ENCODE peak calls at places on chromosomes 3 and 15, in four cellular contexts. D, H, L and X are unnamed samples. For H3K4me1 and H3K9me3, the result is how much of the 10 kb centered on the place peaks cover.

GRCh38 chr3:186060222-186060621 is 48.7 kb downstream of the ETV5 start:
- DNase-seq in D (no peak), H (no peak), L (no peak), X (no peak)

GRCh38 chr3:108599677-108600409 is 10.3 kb downstream of the DZIP3 start:
- DNase-seq in L (no peak), D (no peak), H (no peak), X (no peak)

GRCh38 chr3:138945646-138946553 is 1.0 kb downstream of the FOXL2 start:
- DNase-seq in H (no peak), L (peak), D (peak), X (no peak)

GRCh38 chr3:171317133-171317532 is 143.1 kb downstream of the TNIK start:
- DNase-seq in L (no peak), D (no peak), H (no peak), X (no peak)

GRCh38 chr15:84604804-84605203 is 4.0 kb downstream of the ZSCAN2 start:
- DNase-seq in L (no peak), D (peak), H (no peak), X (no peak)

GRCh38 chr3:123134671-123135070 is 67.1 kb upstream of the SEC22A start:
- DNase-seq in H (no peak), D (no peak), L (no peak), X (no peak)

GRCh38 chr15:20358781-20359414 is 182.7 kb downstream of the GOLGA6L6 start:
- DNase-seq in H (no peak), D (no peak), L (no peak), X (no peak)

GRCh38 chr3:177525987-177526712 is 328.9 kb upstream of the TBL1XR1 start:
- DNase-seq in D (no peak), L (no peak), H (peak), X (no peak)

GRCh38 chr3:139044366-139045210 is at the start of gene PRR23C:
- DNase-seq in H (no peak), D (no peak), L (no peak), X (no peak)

GRCh38 chr3:98623572-98624280 is 30.3 kb upstream of the CPOX start:
- DNase-seq in L (no peak), D (no peak), H (no peak), X (no peak)

GRCh38 chr3:42277676-42278075 is 11.7 kb upstream of the CCK start:
- DNase-seq in H (no peak), D (no peak), L (no peak), X (no peak)

GRCh38 chr3:70064194-70064787 is 64.8 kb downstream of the SAMMSON start:
- DNase-seq in L (peak), H (no peak), D (peak), X (no peak)

GRCh38 chr3:61682671-61683408 is 121.5 kb downstream of the PTPRG start:
- DNase-seq in L (peak), D (peak), H (no peak), X (no peak)

GRCh38 chr3:188283347-188283746 is 129.4 kb downstream of the LPP start:
- DNase-seq in L (no peak), D (peak), H (no peak), X (no peak)

GRCh38 chr3:117719316-117719926 is 1009.8 kb downstream of the TUSC7 start:
- DNase-seq in H (no peak), D (peak), L (peak), X (no peak)

GRCh38 chr3:38555926-38556325 is 59.8 kb downstream of the EXOG start:
- DNase-seq in D (no peak), H (peak), L (no peak), X (peak)

GRCh38 chr3:112489674-112490479 is 9.4 kb downstream of the BTLA start:
- DNase-seq in H (no peak), L (no peak), D (no peak), X (no peak)

GRCh38 chr3:12932347-12932746 is 91.0 kb upstream of the RPL32 start:
- DNase-seq in H (no peak), D (no peak), L (no peak), X (no peak)

GRCh38 chr3:45623434-45623833 is 28.9 kb downstream of the LIMD1 start:
- DNase-seq in D (no peak), H (no peak), L (no peak), X (peak)

GRCh38 chr15:63461230-63461629 is 43.2 kb upstream of the USP3 start:
- DNase-seq in H (no peak), L (peak), D (no peak), X (no peak)

GRCh38 chr3:48428088-48428862 is 1.6 kb downstream of the PLXNB1 start:
- DNase-seq in H (no peak), L (peak), D (no peak), X (no peak)

GRCh38 chr3:72334681-72335457 is 513.4 kb downstream of the SHQ1 start:
- DNase-seq in L (peak), D (no peak), H (no peak), X (no peak)

GRCh38 chr3:130826516-130826915 is 67.4 kb upstream of the ATP2C1 start:
- DNase-seq in H (no peak), L (no peak), D (no peak), X (no peak)

GRCh38 chr3:5348229-5348628 is 160.7 kb downstream of the EDEM1 start:
- DNase-seq in D (no peak), H (no peak), L (no peak), X (no peak)

GRCh38 chr15:61890106-61890505 is 170.1 kb downstream of the VPS13C start:
- DNase-seq in H (no peak), L (no peak), D (no peak), X (no peak)

GRCh38 chr15:33468740-33469139 is 158.0 kb downstream of the RYR3 start:
- DNase-seq in H (no peak), L (no peak), D (no peak), X (no peak)

GRCh38 chr3:45171283-45171682 is 25.1 kb upstream of the CDCP1 start:
- DNase-seq in H (no peak), D (no peak), L (no peak), X (no peak)

GRCh38 chr3:20186600-20187004 is 596 bp upstream of the SGO1 start:
- DNase-seq in L (no peak), H (no peak), D (no peak), X (no peak)

GRCh38 chr3:187110156-187110555 is 29.1 kb downstream of the RPL39L start:
- DNase-seq in H (no peak), D (no peak), L (no peak), X (no peak)

GRCh38 chr3:24490151-24490550 is 4.5 kb downstream of the THRB start:
- DNase-seq in D (no peak), H (no peak), L (no peak), X (no peak)

GRCh38 chr3:197327701-197328100 is 29.3 kb upstream of the DLG1 start:
- DNase-seq in D (peak), H (no peak), L (no peak), X (no peak)

GRCh38 chr15:90174140-90174891 is 26.8 kb upstream of the SEMA4B start:
- DNase-seq in D (no peak), L (no peak), H (no peak), X (peak)

GRCh38 chr3:64238971-64239667 is 13.9 kb upstream of the PRICKLE2 start:
- DNase-seq in L (peak), D (peak), H (peak), X (peak)

GRCh38 chr3:181555681-181556080 is 156.0 kb upstream of the SOX2 start:
- DNase-seq in L (no peak), D (no peak), H (no peak), X (no peak)

GRCh38 chr3:109346770-109347295 is 9.5 kb upstream of the DPPA4 start:
- DNase-seq in H (no peak), D (no peak), L (no peak), X (no peak)

GRCh38 chr3:71581981-71582611 is 1.4 kb downstream of the FOXP1 start:
- DNase-seq in H (peak), D (no peak), L (peak), X (peak)

GRCh38 chr3:65412591-65412990 is 626.1 kb downstream of the MAGI1 start:
- DNase-seq in L (peak), H (no peak), D (no peak), X (no peak)

GRCh38 chr15:82709081-82709420 is 624 bp downstream of the AP3B2 start:
- DNase-seq in D (no peak), L (no peak), H (no peak), X (no peak)

GRCh38 chr15:59242649-59243048 is 36.0 kb downstream of the LDHAL6B start:
- DNase-seq in H (no peak), L (no peak), D (no peak), X (no peak)

DNA sequence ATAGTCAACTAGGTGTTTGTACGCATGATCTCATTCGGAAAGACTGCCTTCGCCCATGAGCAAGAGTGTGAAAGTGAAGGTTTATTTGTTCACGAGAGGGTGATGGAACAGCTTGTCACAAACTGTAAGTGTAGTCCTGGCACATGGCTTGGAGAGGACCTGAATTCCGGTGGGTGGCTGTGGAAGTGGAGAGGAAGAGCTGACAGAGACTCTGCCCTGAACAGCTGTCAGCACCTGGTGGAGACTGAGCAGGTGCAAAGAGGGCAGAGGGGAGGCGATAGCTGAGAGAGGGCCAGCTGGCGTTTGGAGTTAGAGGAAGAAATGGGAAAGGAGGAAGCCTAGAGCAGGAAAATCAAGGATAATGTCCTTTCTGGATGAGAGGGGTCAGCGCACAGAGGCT is 155.7 kb downstream of the EEFSEC start:
- DNase-seq in H (no peak), L (no peak), D (no peak), X (no peak)
- H3K4me1 ChIP-seq in H (under half), L (under half), D (under half), X (under half)

GRCh38 chr3:141854559-141854958 is 21.9 kb upstream of the ATP1B3 start:
- DNase-seq in L (no peak), D (no peak), H (no peak), X (no peak)

GRCh38 chr3:141853146-141853690 is 23.2 kb upstream of the ATP1B3 start:
- DNase-seq in D (no peak), L (no peak), H (no peak), X (no peak)

GRCh38 chr3:141846050-141846433 is 30.4 kb upstream of the ATP1B3 start:
- DNase-seq in D (no peak), L (no peak), H (no peak), X (no peak)

GRCh38 chr3:141849056-141849814 is 27.2 kb upstream of the ATP1B3 start:
- DNase-seq in L (no peak), D (no peak), H (no peak), X (no peak)

DNA sequence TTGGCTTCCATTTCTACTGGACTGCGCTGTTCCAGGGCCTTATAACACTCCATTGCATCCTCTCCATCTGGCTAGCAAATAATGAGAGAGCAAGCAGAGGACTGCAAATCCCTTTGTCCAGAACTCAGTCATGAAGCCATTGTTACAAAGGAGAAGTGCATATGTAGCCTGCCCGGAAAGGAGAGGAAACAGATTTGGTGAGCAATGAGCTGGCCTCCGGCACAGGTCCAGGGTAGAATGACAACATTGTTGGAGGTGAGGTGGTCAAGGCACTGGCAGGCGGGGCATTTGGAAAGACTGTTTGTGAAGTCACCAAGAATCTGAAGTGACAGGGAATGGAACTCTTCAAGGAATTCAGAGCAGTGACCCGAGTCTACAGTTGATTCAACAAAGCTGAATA is 25.0 kb upstream of the ATP1B3 start:
- DNase-seq in H (no peak), D (no peak), L (no peak), X (no peak)
- H3K4me3 ChIP-seq in H (no peak), D (no peak), L (no peak), X (no peak)

GRCh38 chr3:157523814-157524213 is 20.6 kb upstream of the VEPH1 start:
- DNase-seq in H (no peak), D (no peak), L (no peak), X (no peak)
- H3K9me3 ChIP-seq in H (under half), D (under half), L (under half), X (under half)

GRCh38 chr3:133042778-133043177 is 4.6 kb downstream of the TMEM108 start:
- DNase-seq in L (no peak), D (peak), H (no peak), X (no peak)

GRCh38 chr3:133038089-133038730 is at the start of gene TMEM108:
- DNase-seq in D (peak), H (peak), L (peak), X (peak)

GRCh38 chr3:133040696-133041523 is 2.7 kb downstream of the TMEM108 start:
- DNase-seq in L (peak), H (peak), D (peak), X (peak)

GRCh38 chr3:133038731-133039398 is 674 bp downstream of the TMEM108 start:
- DNase-seq in L (peak), H (no peak), D (no peak), X (peak)

DNA sequence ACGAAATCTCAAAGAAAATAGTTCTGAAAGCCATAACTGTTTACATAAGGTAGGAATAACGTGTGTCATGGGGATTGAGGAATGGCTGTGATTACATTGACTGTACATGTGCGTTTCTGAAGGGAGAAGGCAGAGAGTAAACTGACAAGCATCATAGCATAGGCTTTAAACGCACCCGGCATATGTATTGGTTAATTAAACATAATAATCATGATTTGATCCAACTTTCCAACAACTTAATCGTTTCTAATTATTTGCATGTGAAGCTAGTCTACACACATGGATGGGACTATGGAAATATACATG is 3.3 kb downstream of the TMEM108 start:
- DNase-seq in L (no peak), D (no peak), H (no peak), X (no peak)
- H3K4me1 ChIP-seq in L (under half), D (under half), H (under half), X (under half)

GRCh38 chr15:91478717-91479191 is 374.8 kb upstream of the SLCO3A1 start:
- DNase-seq in L (no peak), H (no peak), D (no peak), X (no peak)
- H3K4me3 ChIP-seq in L (no peak), H (no peak), D (no peak), X (no peak)

GRCh38 chr3:75260-75659 is 121.3 kb upstream of the CHL1 start:
- DNase-seq in D (no peak), L (no peak), H (no peak), X (no peak)
- H3K9me3 ChIP-seq in D (under half), L (under half), H (under half), X (under half)